ENCODE peak calls at places on chromosome 16, in eight cellular contexts. W, N, S, O, U, Z, P and L are unnamed samples.

GRCh38 chr16:84406006-84406963 is 37.9 kb downstream of the ATP2C2 start:
- DNase-seq in W (no peak), N (no peak), S (no peak), O (no peak), U (peak; percentile 22), Z (peak; percentile 78), P (no peak), L (no peak)

GRCh38 chr16:83952940-83953795 is at the start of gene OSGIN1:
- DNase-seq in W (peak; percentile 67), N (peak; percentile 96), S (peak; percentile 93), O (peak; percentile 88), U (peak; percentile 59), Z (peak; percentile 88), P (peak; percentile 33), L (peak; percentile 99)

GRCh38 chr16:78638371-78638770 is 538.9 kb downstream of the WWOX start:
- DNase-seq in W (no peak), N (no peak), S (no peak), O (no peak), U (no peak), Z (peak; percentile 13), P (no peak), L (no peak)

GRCh38 chr16:11672206-11673090 is 4.2 kb downstream of the SNN start:
- DNase-seq in W (peak; percentile 84), N (no peak), S (no peak), O (no peak), U (no peak), Z (no peak), P (peak; percentile 83), L (no peak)

GRCh38 chr16:69197573-69197972 is 10.6 kb downstream of the SNTB2 start:
- DNase-seq in W (no peak), N (no peak), S (no peak), O (no peak), U (no peak), Z (no peak), P (no peak), L (no peak)

GRCh38 chr16:65059421-65059980 is 62.4 kb downstream of the CDH11 start:
- DNase-seq in W (no peak), N (no peak), S (no peak), O (no peak), U (peak; percentile 92), Z (no peak), P (no peak), L (no peak)

GRCh38 chr16:83002351-83003334 is 375.9 kb downstream of the CDH13 start:
- DNase-seq in W (no peak), N (no peak), S (no peak), O (no peak), U (no peak), Z (no peak), P (no peak), L (peak; percentile 28)

GRCh38 chr16:87684711-87685404 is 80.9 kb downstream of the KLHDC4 start:
- DNase-seq in W (no peak), N (no peak), S (no peak), O (no peak), U (no peak), Z (no peak), P (no peak), L (no peak)

GRCh38 chr16:11630230-11631056 is 37.8 kb upstream of the SNN start:
- DNase-seq in W (no peak), N (no peak), S (no peak), O (peak; percentile 18), U (no peak), Z (no peak), P (no peak), L (no peak)

GRCh38 chr16:65494609-65495008 is 372.7 kb upstream of the CDH11 start:
- DNase-seq in W (no peak), N (no peak), S (no peak), O (no peak), U (no peak), Z (no peak), P (no peak), L (no peak)

GRCh38 chr16:63361032-63361624 is 1324.9 kb upstream of the CDH8 start:
- DNase-seq in W (peak; percentile 74), N (peak; percentile 68), S (peak; percentile 15), O (peak; percentile 52), U (peak; percentile 74), Z (peak; percentile 30), P (peak; percentile 64), L (peak; percentile 64)

GRCh38 chr16:50570808-50571598 is 22.8 kb downstream of the NKD1 start:
- DNase-seq in W (no peak), N (no peak), S (no peak), O (no peak), U (no peak), Z (no peak), P (no peak), L (no peak)

GRCh38 chr16:48637039-48637438 is 27.1 kb upstream of the N4BP1 start:
- DNase-seq in W (no peak), N (no peak), S (no peak), O (no peak), U (no peak), Z (no peak), P (no peak), L (no peak)

GRCh38 chr16:88972349-88972748 is 4.7 kb downstream of the CBFA2T3 start:
- DNase-seq in W (no peak), N (no peak), S (no peak), O (no peak), U (no peak), Z (peak; percentile 73), P (no peak), L (no peak)

GRCh38 chr16:1038932-1039331 is 33.6 kb upstream of the SSTR5 start:
- DNase-seq in W (no peak), N (no peak), S (no peak), O (no peak), U (no peak), Z (no peak), P (no peak), L (no peak)

GRCh38 chr16:84397090-84397489 is 28.8 kb downstream of the ATP2C2 start:
- DNase-seq in W (no peak), N (no peak), S (no peak), O (no peak), U (no peak), Z (no peak), P (no peak), L (no peak)

GRCh38 chr16:70661534-70661917 is 15.2 kb downstream of the IL34 start:
- DNase-seq in W (no peak), N (no peak), S (no peak), O (no peak), U (no peak), Z (peak; percentile 44), P (no peak), L (no peak)

GRCh38 chr16:55367301-55367745 is 43.3 kb downstream of the IRX6 start:
- DNase-seq in W (no peak), N (no peak), S (no peak), O (no peak), U (no peak), Z (no peak), P (no peak), L (peak; percentile 36)

GRCh38 chr16:79651363-79651762 is 50.8 kb upstream of the MAF start:
- DNase-seq in W (no peak), N (peak; percentile 26), S (no peak), O (no peak), U (no peak), Z (no peak), P (no peak), L (peak; percentile 7)

GRCh38 chr16:59633996-59634579 is 900.0 kb upstream of the GOT2 start:
- DNase-seq in W (no peak), N (no peak), S (no peak), O (peak; percentile 23), U (no peak), Z (no peak), P (no peak), L (peak; percentile 61)

GRCh38 chr16:25553711-25554436 is 137.9 kb upstream of the HS3ST4 start:
- DNase-seq in W (no peak), N (peak; percentile 33), S (no peak), O (no peak), U (peak; percentile 12), Z (no peak), P (no peak), L (peak; percentile 1)

DNA sequence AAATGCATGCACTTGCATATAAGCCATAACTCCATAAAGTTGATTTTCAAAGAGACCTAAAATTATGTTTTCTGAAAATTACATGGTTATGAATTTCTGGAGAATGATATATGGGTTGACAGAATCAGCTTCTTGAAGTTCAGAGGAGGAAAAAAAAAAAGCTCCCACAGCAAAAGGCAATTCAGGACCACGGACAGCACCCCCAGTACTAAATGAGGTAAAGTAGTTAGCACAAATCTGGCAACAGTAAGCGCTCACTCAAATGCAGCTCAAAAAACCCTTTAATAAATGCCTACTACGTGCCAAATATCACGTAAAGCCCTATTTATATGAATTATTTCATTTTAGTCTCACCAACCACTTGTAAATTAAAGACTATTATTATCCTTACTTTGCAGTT is 135.2 kb downstream of the SHISA9 start:
- DNase-seq in W (peak; percentile 61), N (peak; percentile 83), S (no peak), O (peak; percentile 44), U (peak; percentile 90), Z (no peak), P (peak; percentile 62), L (peak; percentile 55)
- TF ChIP-seq EZH2phosphoT487 in W (no peak), N (no peak), S (no peak), O (no peak), U (no peak), Z (no peak), P (no peak), L (no peak)

GRCh38 chr16:66701061-66701460 is 4.5 kb upstream of the CMTM4 start:
- DNase-seq in W (no peak), N (no peak), S (no peak), O (no peak), U (no peak), Z (no peak), P (peak; percentile 11), L (no peak)

GRCh38 chr16:66706506-66706880 is 9.9 kb upstream of the CMTM4 start:
- DNase-seq in W (no peak), N (no peak), S (no peak), O (no peak), U (no peak), Z (no peak), P (no peak), L (no peak)

GRCh38 chr16:66705790-66706505 is 9.4 kb upstream of the CMTM4 start:
- DNase-seq in W (no peak), N (no peak), S (no peak), O (no peak), U (no peak), Z (no peak), P (no peak), L (no peak)

GRCh38 chr16:66701516-66701915 is 5.0 kb upstream of the CMTM4 start:
- DNase-seq in W (no peak), N (no peak), S (no peak), O (no peak), U (no peak), Z (no peak), P (no peak), L (peak; percentile 16)

GRCh38 chr16:66703359-66704215 is 7.0 kb upstream of the CMTM4 start:
- DNase-seq in W (no peak), N (no peak), S (no peak), O (no peak), U (no peak), Z (peak; percentile 78), P (no peak), L (peak; percentile 65)
- H3K4me2 ChIP-seq in W (no peak overlapping the region), N (no peak overlapping the region), S (no peak overlapping the region), O (no peak overlapping the region), U (no peak overlapping the region), Z (no peak overlapping the region), P (no peak overlapping the region), L (peak overlapping the region; percentile 20)

GRCh38 chr16:21023509-21024202 is 123.1 kb downstream of the LYRM1 start:
- DNase-seq in W (no peak), N (peak; percentile 20), S (no peak), O (no peak), U (no peak), Z (no peak), P (no peak), L (no peak)
- H3K4me1 ChIP-seq in W (no peaks in the 10 kb centered on the region), N (no peaks in the 10 kb centered on the region), S (no peaks in the 10 kb centered on the region), O (no peaks in the 10 kb centered on the region), U (no peaks in the 10 kb centered on the region), Z (no peaks in the 10 kb centered on the region), P (no peaks in the 10 kb centered on the region), L (no peaks in the 10 kb centered on the region)

GRCh38 chr16:27067138-27067537 is 411 bp downstream of the C16orf82 start:
- DNase-seq in W (no peak), N (peak; percentile 19), S (no peak), O (no peak), U (peak; percentile 82), Z (peak; percentile 44), P (no peak), L (peak; percentile 6)
- TF ChIP-seq EZH2phosphoT487 in W (no peak), N (no peak), S (no peak), O (no peak), U (no peak), Z (no peak), P (no peak), L (no peak)